ENCODE peak calls at places on chromosome 12, in ten cellular contexts. F, Q, D, G, J, H, X, A, Y and T are unnamed samples.

GRCh38 chr12:105775351-105775750 is 363.4 kb downstream of the NUAK1 start:
- DNase-seq in Q (no peak), A (no peak), F (no peak), G (no peak), Y (no peak), H (no peak), D (no peak), J (no peak), X (peak; percentile 34), T (peak; percentile 1)

GRCh38 chr12:79217306-79217705 is 352.7 kb downstream of the SYT1 start:
- DNase-seq in A (no peak), F (no peak), D (no peak), Q (peak; percentile 17), G (no peak), Y (no peak), J (no peak), H (no peak), X (no peak), T (no peak)

GRCh38 chr12:132173135-132174014 is 29.1 kb downstream of the NOC4L start:
- DNase-seq in H (no peak), D (no peak), X (no peak), J (no peak), Y (peak; percentile 47), Q (no peak), A (no peak), F (no peak), G (no peak), T (no peak)

GRCh38 chr12:19707948-19708409 is 268.7 kb downstream of the AEBP2 start:
- DNase-seq in H (no peak), A (no peak), J (no peak), Q (no peak), X (no peak), G (no peak), D (no peak), F (no peak), Y (no peak), T (peak; percentile 33)

GRCh38 chr12:104426926-104427546 is 29.7 kb upstream of the CHST11 start:
- DNase-seq in Q (no peak), X (peak; percentile 38), J (no peak), G (no peak), H (no peak), A (no peak), D (no peak), F (no peak), Y (no peak), T (no peak)

GRCh38 chr12:123225443-123225842 is 7.5 kb downstream of the MPHOSPH9 start:
- DNase-seq in Y (no peak), Q (no peak), D (no peak), G (no peak), J (no peak), X (no peak), A (no peak), H (no peak), F (no peak), T (no peak)

GRCh38 chr12:104790296-104791125 is 167.6 kb downstream of the SLC41A2 start:
- DNase-seq in H (peak; percentile 10), D (peak; percentile 40), J (peak; percentile 13), Y (no peak), F (peak; percentile 75), A (peak; percentile 16), G (no peak), X (no peak), Q (peak; percentile 80), T (no peak)

GRCh38 chr12:21523148-21523547 is 2.9 kb upstream of the SPX start:
- DNase-seq in J (no peak), X (no peak), D (no peak), G (no peak), Q (no peak), F (no peak), Y (no peak), H (no peak), A (no peak), T (no peak)

GRCh38 chr12:113476093-113476986 is 4.7 kb upstream of the LHX5 start:
- DNase-seq in X (no peak), J (no peak), Q (peak; percentile 64), D (no peak), F (no peak), H (no peak), A (no peak), G (no peak), Y (no peak), T (no peak)

GRCh38 chr12:52232233-52232915 is 669 bp upstream of the KRT7 start:
- DNase-seq in H (no peak), Q (peak; percentile 57), X (no peak), F (no peak), A (no peak), G (no peak), Y (peak; percentile 70), D (no peak), J (no peak), T (no peak)

GRCh38 chr12:6073426-6073825 is 51.0 kb downstream of the VWF start:
- DNase-seq in D (no peak), Y (no peak), H (no peak), Q (no peak), G (no peak), J (no peak), X (no peak), A (no peak), F (no peak), T (no peak)

GRCh38 chr12:6074394-6074793 is 50.1 kb downstream of the VWF start:
- DNase-seq in Y (no peak), A (no peak), H (no peak), F (no peak), D (no peak), G (no peak), Q (no peak), J (no peak), X (no peak), T (no peak)

GRCh38 chr12:6076340-6076739 is 48.1 kb downstream of the VWF start:
- DNase-seq in D (no peak), H (no peak), J (no peak), X (no peak), F (no peak), A (no peak), G (no peak), Q (no peak), Y (no peak), T (no peak)

GRCh38 chr12:6076776-6077700 is 47.4 kb downstream of the VWF start:
- DNase-seq in J (no peak), D (no peak), Q (no peak), F (no peak), A (no peak), X (no peak), G (no peak), H (no peak), Y (no peak), T (no peak)

GRCh38 chr12:6074979-6075585 is 49.4 kb downstream of the VWF start:
- DNase-seq in F (peak; percentile 69), X (no peak), J (peak; percentile 56), G (no peak), Q (peak; percentile 52), A (no peak), H (no peak), D (peak; percentile 33), Y (no peak), T (no peak)
- H3K4me3 ChIP-seq in F (peak overlapping the region; percentile 36), X (peak overlapping the region; percentile 3), J (peak overlapping the region; percentile 32), G (peak overlapping the region; percentile 39), Q (no peak overlapping the region), A (peak overlapping the region; percentile 43), H (peak overlapping the region; percentile 64), D (peak overlapping the region; percentile 18), Y (no peak overlapping the region), T (no peak overlapping the region)

GRCh38 chr12:77324763-77325468 is 259.5 kb upstream of the E2F7 start:
- DNase-seq in J (peak; percentile 52), X (no peak), G (peak; percentile 35), Q (peak; percentile 94), H (no peak), D (peak; percentile 79), A (no peak), F (peak; percentile 72), Y (no peak), T (peak; percentile 25)

GRCh38 chr12:77324416-77324762 is 259.0 kb upstream of the E2F7 start:
- DNase-seq in D (no peak), F (no peak), J (no peak), G (no peak), A (no peak), Q (no peak), X (no peak), Y (no peak), H (no peak), T (no peak)

GRCh38 chr12:77328326-77328725 is 263.0 kb upstream of the E2F7 start:
- DNase-seq in X (no peak), A (no peak), F (no peak), H (no peak), D (no peak), J (no peak), Y (no peak), Q (no peak), G (no peak), T (no peak)

GRCh38 chr12:77325505-77325904 is 260.1 kb upstream of the E2F7 start:
- DNase-seq in Q (peak; percentile 75), F (no peak), X (no peak), D (no peak), G (no peak), A (no peak), H (no peak), J (no peak), Y (no peak), T (no peak)

GRCh38 chr12:77323778-77324415 is 258.5 kb upstream of the E2F7 start:
- DNase-seq in G (no peak), X (no peak), J (no peak), H (no peak), D (no peak), Q (no peak), F (no peak), Y (no peak), A (no peak), T (no peak)
- H3K4me3 ChIP-seq in G (no peak overlapping the region), X (no peak overlapping the region), J (no peak overlapping the region), H (no peak overlapping the region), D (peak overlapping the region; percentile 60), Q (peak overlapping the region; percentile 83), F (peak overlapping the region; percentile 61), Y (no peak overlapping the region), A (no peak overlapping the region), T (no peak overlapping the region)

GRCh38 chr12:3464561-3464960 is 26.4 kb upstream of the PRMT8 start:
- DNase-seq in Y (peak; percentile 19), G (no peak), H (no peak), F (no peak), J (no peak), D (no peak), A (no peak), X (no peak), Q (no peak), T (no peak)
- H3K4me3 ChIP-seq in Y (no peak overlapping the region), G (no peak overlapping the region), H (no peak overlapping the region), F (no peak overlapping the region), J (no peak overlapping the region), D (no peak overlapping the region), A (no peak overlapping the region), X (no peak overlapping the region), Q (no peak overlapping the region), T (no peak overlapping the region)

DNA sequence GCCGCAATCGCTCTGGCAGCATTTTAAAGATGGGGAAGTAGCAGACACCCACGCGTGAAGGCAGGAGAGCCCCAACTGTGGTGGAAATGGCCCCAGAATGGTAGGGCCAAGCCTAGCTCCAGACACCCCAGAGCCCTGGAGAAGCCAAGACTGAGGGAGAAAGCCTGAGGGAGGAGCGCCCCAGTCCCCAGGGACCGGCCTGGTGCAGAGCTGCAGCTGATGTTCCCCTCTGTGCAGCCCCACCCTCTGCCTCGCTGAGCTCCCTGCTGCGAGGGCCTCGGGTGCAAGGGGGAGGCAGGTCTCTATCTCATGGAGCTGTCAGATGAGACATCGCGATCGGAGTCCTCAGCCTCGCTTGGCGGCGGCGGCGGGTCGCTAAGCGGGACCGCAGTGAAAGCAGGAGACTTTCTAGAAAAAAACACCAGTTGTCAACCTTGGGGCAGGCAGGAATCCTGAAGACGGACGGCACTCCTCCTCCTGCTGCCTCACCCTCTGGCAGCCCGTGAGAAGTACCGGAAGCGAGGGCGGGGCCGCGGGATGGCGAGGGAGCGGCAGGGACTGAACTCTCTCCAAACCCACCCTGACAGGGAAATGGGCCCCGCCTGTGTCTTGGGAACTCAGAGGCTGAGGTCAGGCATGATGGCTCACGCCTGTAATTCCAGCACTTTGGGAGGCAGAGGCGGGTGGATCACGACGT is 6.0 kb downstream of the GAPDH start:
- DNase-seq in J (no peak), Q (peak; percentile 95), X (no peak), G (peak; percentile 95), D (peak; percentile 78), Y (peak; percentile 97), H (peak; percentile 56), A (peak; percentile 39), F (peak; percentile 89), T (peak; percentile 90)
- H3K4me3 ChIP-seq in J (no peak overlapping the region), Q (peak overlapping the region; percentile 47), X (peak overlapping the region; percentile 10), G (peak overlapping the region; percentile 16), D (peak overlapping the region; percentile 20), Y (no peak overlapping the region), H (no peak overlapping the region), A (peak overlapping the region; percentile 37), F (peak overlapping the region; percentile 28), T (no peak overlapping the region)